ENCODE peak calls at places on chromosomes 1 and 21, in four cellular contexts. One of them, this sample, is unnamed.

GRCh38 chr1:225526878-225527277 is 99.0 kb upstream of the LBR start:
- DNase-seq in fibroblast of villous mesenchyme: no peak
- DNase-seq in activated naive CD4-positive, alpha-beta T cell: no peak
- DNase-seq in progenitor cell of endocrine pancreas: no peak
- DNase-seq in this sample: no peak

GRCh38 chr1:48697066-48697707 is 79.5 kb downstream of the BEND5 start:
- DNase-seq in fibroblast of villous mesenchyme: peak; percentile 19
- DNase-seq in activated naive CD4-positive, alpha-beta T cell: peak; percentile 27
- DNase-seq in progenitor cell of endocrine pancreas: peak; percentile 72
- DNase-seq in this sample: peak; percentile 13

GRCh38 chr1:11600901-11601300 is 53.3 kb downstream of the FBXO2 start:
- DNase-seq in fibroblast of villous mesenchyme: no peak
- DNase-seq in activated naive CD4-positive, alpha-beta T cell: no peak
- DNase-seq in progenitor cell of endocrine pancreas: no peak
- DNase-seq in this sample: no peak

GRCh38 chr1:94033849-94034248 is 87.1 kb downstream of the ABCA4 start:
- DNase-seq in fibroblast of villous mesenchyme: no peak
- DNase-seq in activated naive CD4-positive, alpha-beta T cell: no peak
- DNase-seq in progenitor cell of endocrine pancreas: no peak
- DNase-seq in this sample: peak; percentile 56

GRCh38 chr1:56911539-56911938 is 54.3 kb downstream of the C8B start:
- DNase-seq in fibroblast of villous mesenchyme: peak; percentile 18
- DNase-seq in activated naive CD4-positive, alpha-beta T cell: no peak
- DNase-seq in progenitor cell of endocrine pancreas: no peak
- DNase-seq in this sample: no peak

GRCh38 chr1:9400425-9401079 is 107.9 kb downstream of the SPSB1 start:
- DNase-seq in fibroblast of villous mesenchyme: no peak
- DNase-seq in activated naive CD4-positive, alpha-beta T cell: peak; percentile 19
- DNase-seq in progenitor cell of endocrine pancreas: no peak
- DNase-seq in this sample: peak; percentile 34

GRCh38 chr1:204257446-204257845 is 43.7 kb upstream of the GOLT1A start:
- DNase-seq in fibroblast of villous mesenchyme: no peak
- DNase-seq in activated naive CD4-positive, alpha-beta T cell: no peak
- DNase-seq in progenitor cell of endocrine pancreas: no peak
- DNase-seq in this sample: no peak

GRCh38 chr1:110235839-110236682 is 25.9 kb downstream of the KCNC4 start:
- DNase-seq in fibroblast of villous mesenchyme: peak; percentile 73
- DNase-seq in activated naive CD4-positive, alpha-beta T cell: no peak
- DNase-seq in progenitor cell of endocrine pancreas: no peak
- DNase-seq in this sample: peak; percentile 49

GRCh38 chr1:227770812-227771211 is 35.6 kb downstream of the SNAP47 start:
- DNase-seq in fibroblast of villous mesenchyme: no peak
- DNase-seq in activated naive CD4-positive, alpha-beta T cell: no peak
- DNase-seq in progenitor cell of endocrine pancreas: no peak
- DNase-seq in this sample: no peak

GRCh38 chr1:29392486-29393450 is 156.4 kb downstream of the PTPRU start:
- DNase-seq in fibroblast of villous mesenchyme: no peak
- DNase-seq in activated naive CD4-positive, alpha-beta T cell: no peak
- DNase-seq in progenitor cell of endocrine pancreas: no peak
- DNase-seq in this sample: no peak

GRCh38 chr1:78833491-78833890 is 173.0 kb downstream of the ADGRL4 start:
- DNase-seq in fibroblast of villous mesenchyme: peak; percentile 58
- DNase-seq in activated naive CD4-positive, alpha-beta T cell: no peak
- DNase-seq in progenitor cell of endocrine pancreas: no peak
- DNase-seq in this sample: peak; percentile 64

GRCh38 chr21:33268736-33269441 is 2.7 kb downstream of the IL10RB start:
- DNase-seq in fibroblast of villous mesenchyme: no peak
- DNase-seq in activated naive CD4-positive, alpha-beta T cell: no peak
- DNase-seq in progenitor cell of endocrine pancreas: no peak
- DNase-seq in this sample: no peak

GRCh38 chr1:57517587-57518397 is 93.9 kb upstream of the DAB1 start:
- DNase-seq in fibroblast of villous mesenchyme: no peak
- DNase-seq in activated naive CD4-positive, alpha-beta T cell: no peak
- DNase-seq in progenitor cell of endocrine pancreas: no peak
- DNase-seq in this sample: no peak

GRCh38 chr1:33292726-33293340 is 28.1 kb downstream of the A3GALT2 start:
- DNase-seq in fibroblast of villous mesenchyme: no peak
- DNase-seq in activated naive CD4-positive, alpha-beta T cell: no peak
- DNase-seq in progenitor cell of endocrine pancreas: no peak
- DNase-seq in this sample: no peak

GRCh38 chr1:33824971-33825370 is 38.9 kb upstream of the HMGB4 start:
- DNase-seq in fibroblast of villous mesenchyme: no peak
- DNase-seq in activated naive CD4-positive, alpha-beta T cell: no peak
- DNase-seq in progenitor cell of endocrine pancreas: no peak
- DNase-seq in this sample: no peak

GRCh38 chr1:11838349-11839272 is 9.0 kb downstream of the NPPA start:
- DNase-seq in fibroblast of villous mesenchyme: peak; percentile 56
- DNase-seq in activated naive CD4-positive, alpha-beta T cell: peak; percentile 50
- DNase-seq in progenitor cell of endocrine pancreas: peak; percentile 63
- DNase-seq in this sample: peak; percentile 53

GRCh38 chr1:41823453-41823852 is 95.3 kb downstream of the HIVEP3 start:
- DNase-seq in fibroblast of villous mesenchyme: no peak
- DNase-seq in activated naive CD4-positive, alpha-beta T cell: no peak
- DNase-seq in progenitor cell of endocrine pancreas: peak; percentile 23
- DNase-seq in this sample: no peak

GRCh38 chr1:188949701-188950100 is 1528.0 kb downstream of the BRINP3 start:
- DNase-seq in fibroblast of villous mesenchyme: no peak
- DNase-seq in activated naive CD4-positive, alpha-beta T cell: no peak
- DNase-seq in progenitor cell of endocrine pancreas: no peak
- DNase-seq in this sample: peak; percentile 62

GRCh38 chr1:99347041-99347684 is 82.9 kb downstream of the PLPPR4 start:
- DNase-seq in fibroblast of villous mesenchyme: no peak
- DNase-seq in activated naive CD4-positive, alpha-beta T cell: no peak
- DNase-seq in progenitor cell of endocrine pancreas: no peak
- DNase-seq in this sample: no peak

GRCh38 chr1:64357376-64357775 is 112.6 kb upstream of the CACHD1 start:
- DNase-seq in fibroblast of villous mesenchyme: no peak
- DNase-seq in activated naive CD4-positive, alpha-beta T cell: no peak
- DNase-seq in progenitor cell of endocrine pancreas: no peak
- DNase-seq in this sample: no peak

GRCh38 chr1:177172866-177173265 is 2.1 kb downstream of the BRINP2 start:
- DNase-seq in fibroblast of villous mesenchyme: no peak
- DNase-seq in activated naive CD4-positive, alpha-beta T cell: no peak
- DNase-seq in progenitor cell of endocrine pancreas: no peak
- DNase-seq in this sample: peak; percentile 60

This sample was measured in mesenchymal stem cell.